ENCODE peak calls at places on chromosomes 3 and 15, in seven cellular contexts. One of them, this sample, is unnamed.

GRCh38 chr3:172546628-172547214 is 23.5 kb upstream of the TNFSF10 start:
- DNase-seq in aorta: no peak
- DNase-seq in kidney: no peak
- DNase-seq in OCI-LY7: no peak
- DNase-seq in Peyer's patch: no peak
- DNase-seq in ovary: no peak
- DNase-seq in lower lobe of right lung: no peak
- DNase-seq in this sample: no peak

GRCh38 chr3:24272408-24272807 is 222.2 kb downstream of the THRB start:
- DNase-seq in aorta: no peak
- DNase-seq in kidney: no peak
- DNase-seq in OCI-LY7: no peak
- DNase-seq in Peyer's patch: no peak
- DNase-seq in ovary: no peak
- DNase-seq in lower lobe of right lung: no peak
- DNase-seq in this sample: no peak

GRCh38 chr3:73141531-73141930 is 80.1 kb downstream of the EBLN2 start:
- DNase-seq in aorta: no peak
- DNase-seq in kidney: no peak
- DNase-seq in OCI-LY7: no peak
- DNase-seq in Peyer's patch: no peak
- DNase-seq in ovary: peak; percentile 57
- DNase-seq in lower lobe of right lung: no peak
- DNase-seq in this sample: peak; percentile 55

GRCh38 chr3:51271172-51271571 is 113.9 kb upstream of the MANF start:
- DNase-seq in aorta: no peak
- DNase-seq in kidney: no peak
- DNase-seq in OCI-LY7: no peak
- DNase-seq in Peyer's patch: no peak
- DNase-seq in ovary: no peak
- DNase-seq in lower lobe of right lung: no peak
- DNase-seq in this sample: no peak

GRCh38 chr15:87669846-87670245 is 586.7 kb downstream of the NTRK3 start:
- DNase-seq in aorta: no peak
- DNase-seq in kidney: no peak
- DNase-seq in OCI-LY7: no peak
- DNase-seq in Peyer's patch: no peak
- DNase-seq in ovary: no peak
- DNase-seq in lower lobe of right lung: no peak
- DNase-seq in this sample: no peak

GRCh38 chr3:87997298-87997697 is 61.5 kb downstream of the CGGBP1 start:
- DNase-seq in aorta: no peak
- DNase-seq in kidney: no peak
- DNase-seq in OCI-LY7: no peak
- DNase-seq in Peyer's patch: no peak
- DNase-seq in ovary: no peak
- DNase-seq in lower lobe of right lung: peak; percentile 48
- DNase-seq in this sample: no peak

GRCh38 chr3:4986175-4986610 is 7.0 kb downstream of the BHLHE40 start:
- DNase-seq in aorta: no peak
- DNase-seq in kidney: no peak
- DNase-seq in OCI-LY7: no peak
- DNase-seq in Peyer's patch: no peak
- DNase-seq in ovary: no peak
- DNase-seq in lower lobe of right lung: no peak
- DNase-seq in this sample: no peak

GRCh38 chr15:66760968-66761722 is 59.1 kb downstream of the SMAD6 start:
- DNase-seq in aorta: peak; percentile 60
- DNase-seq in kidney: peak; percentile 75
- DNase-seq in OCI-LY7: no peak
- DNase-seq in Peyer's patch: peak; percentile 54
- DNase-seq in ovary: peak; percentile 57
- DNase-seq in lower lobe of right lung: peak; percentile 57
- DNase-seq in this sample: no peak

GRCh38 chr3:27079427-27080105 is 289.6 kb downstream of the NEK10 start:
- DNase-seq in aorta: no peak
- DNase-seq in kidney: no peak
- DNase-seq in OCI-LY7: no peak
- DNase-seq in Peyer's patch: no peak
- DNase-seq in ovary: no peak
- DNase-seq in lower lobe of right lung: no peak
- DNase-seq in this sample: no peak

GRCh38 chr15:40931300-40932142 is 2.4 kb downstream of the DLL4 start:
- DNase-seq in aorta: no peak
- DNase-seq in kidney: peak; percentile 52
- DNase-seq in OCI-LY7: no peak
- DNase-seq in Peyer's patch: no peak
- DNase-seq in ovary: no peak
- DNase-seq in lower lobe of right lung: no peak
- DNase-seq in this sample: no peak

GRCh38 chr15:40932625-40933519 is 3.7 kb downstream of the DLL4 start:
- DNase-seq in aorta: no peak
- DNase-seq in kidney: no peak
- DNase-seq in OCI-LY7: no peak
- DNase-seq in Peyer's patch: no peak
- DNase-seq in ovary: no peak
- DNase-seq in lower lobe of right lung: no peak
- DNase-seq in this sample: no peak

GRCh38 chr15:40934457-40934856 is 5.3 kb downstream of the DLL4 start:
- DNase-seq in aorta: no peak
- DNase-seq in kidney: no peak
- DNase-seq in OCI-LY7: no peak
- DNase-seq in Peyer's patch: no peak
- DNase-seq in ovary: no peak
- DNase-seq in lower lobe of right lung: no peak
- DNase-seq in this sample: no peak

GRCh38 chr15:40932146-40932545 is 3.0 kb downstream of the DLL4 start:
- DNase-seq in aorta: no peak
- DNase-seq in kidney: no peak
- DNase-seq in OCI-LY7: peak; percentile 22
- DNase-seq in Peyer's patch: no peak
- DNase-seq in ovary: no peak
- DNase-seq in lower lobe of right lung: no peak
- DNase-seq in this sample: no peak

GRCh38 chr15:40933520-40933904 is 4.4 kb downstream of the DLL4 start:
- DNase-seq in aorta: no peak
- DNase-seq in kidney: no peak
- DNase-seq in OCI-LY7: no peak
- DNase-seq in Peyer's patch: no peak
- DNase-seq in ovary: no peak
- DNase-seq in lower lobe of right lung: no peak
- DNase-seq in this sample: no peak
- H3K27ac ChIP-seq in aorta: no peak overlapping the region
- H3K27ac ChIP-seq in kidney: no peak overlapping the region
- H3K27ac ChIP-seq in OCI-LY7: no peak overlapping the region
- H3K27ac ChIP-seq in Peyer's patch: peak overlapping the region; percentile 72
- H3K27ac ChIP-seq in ovary: no peak overlapping the region
- H3K27ac ChIP-seq in lower lobe of right lung: no peak overlapping the region
- H3K27ac ChIP-seq in this sample: no peak overlapping the region

DNA sequence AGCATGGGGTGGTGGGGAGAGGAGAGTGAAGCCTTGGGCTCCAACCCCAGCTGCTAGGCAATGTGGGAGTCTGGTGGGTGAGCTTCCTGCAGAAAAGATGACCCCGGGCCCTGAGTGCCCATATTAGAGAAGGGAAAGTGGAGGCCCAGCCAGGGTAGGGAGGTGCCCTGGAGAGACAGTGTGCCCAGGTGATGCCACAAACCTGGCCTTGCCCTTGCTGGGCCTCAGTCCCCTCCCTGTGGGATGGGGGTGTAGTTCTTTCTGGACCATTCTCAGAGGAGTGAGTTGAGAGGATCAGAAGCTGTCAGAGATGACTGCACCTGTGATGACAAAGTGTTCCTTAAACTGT is 51.5 kb upstream of the FGD5 start:
- DNase-seq in aorta: no peak
- DNase-seq in kidney: no peak
- DNase-seq in OCI-LY7: peak; percentile 16
- DNase-seq in Peyer's patch: no peak
- DNase-seq in ovary: no peak
- DNase-seq in lower lobe of right lung: no peak
- DNase-seq in this sample: no peak
- H3K27ac ChIP-seq in aorta: no peak overlapping the region
- H3K27ac ChIP-seq in kidney: no peak overlapping the region
- H3K27ac ChIP-seq in OCI-LY7: no peak overlapping the region
- H3K27ac ChIP-seq in Peyer's patch: no peak overlapping the region
- H3K27ac ChIP-seq in ovary: no peak overlapping the region
- H3K27ac ChIP-seq in lower lobe of right lung: no peak overlapping the region
- H3K27ac ChIP-seq in this sample: no peak overlapping the region

GRCh38 chr3:141860766-141861513 is 15.5 kb upstream of the ATP1B3 start:
- DNase-seq in aorta: no peak
- DNase-seq in kidney: no peak
- DNase-seq in OCI-LY7: no peak
- DNase-seq in Peyer's patch: no peak
- DNase-seq in ovary: no peak
- DNase-seq in lower lobe of right lung: no peak
- DNase-seq in this sample: no peak
- H3K27ac ChIP-seq in aorta: no peak overlapping the region
- H3K27ac ChIP-seq in kidney: no peak overlapping the region
- H3K27ac ChIP-seq in OCI-LY7: no peak overlapping the region
- H3K27ac ChIP-seq in Peyer's patch: no peak overlapping the region
- H3K27ac ChIP-seq in ovary: no peak overlapping the region
- H3K27ac ChIP-seq in lower lobe of right lung: no peak overlapping the region
- H3K27ac ChIP-seq in this sample: no peak overlapping the region

DNA sequence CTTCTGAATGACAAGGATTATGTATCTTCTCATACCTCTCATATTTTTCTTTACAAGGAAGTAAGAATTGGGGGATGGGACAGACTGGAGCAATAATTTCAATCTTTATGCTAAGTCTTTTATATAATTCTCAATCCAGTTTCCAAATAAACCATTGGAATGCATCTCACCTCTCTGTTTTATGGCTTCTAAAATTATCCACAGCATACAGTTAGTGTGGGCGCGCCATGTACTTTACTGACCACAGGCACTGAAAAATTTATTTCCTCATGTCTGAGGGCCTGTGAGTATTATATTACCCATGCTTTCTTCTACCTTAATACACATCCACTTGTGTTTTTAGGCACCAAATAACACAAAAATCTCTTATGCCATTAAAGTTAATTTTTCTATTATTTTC is 39.4 kb downstream of the SLITRK3 start:
- DNase-seq in aorta: no peak
- DNase-seq in kidney: no peak
- DNase-seq in OCI-LY7: no peak
- DNase-seq in Peyer's patch: no peak
- DNase-seq in ovary: no peak
- DNase-seq in lower lobe of right lung: no peak
- DNase-seq in this sample: no peak
- H3K27ac ChIP-seq in aorta: no peak overlapping the region
- H3K27ac ChIP-seq in kidney: no peak overlapping the region
- H3K27ac ChIP-seq in OCI-LY7: no peak overlapping the region
- H3K27ac ChIP-seq in Peyer's patch: no peak overlapping the region
- H3K27ac ChIP-seq in ovary: no peak overlapping the region
- H3K27ac ChIP-seq in lower lobe of right lung: no peak overlapping the region
- H3K27ac ChIP-seq in this sample: no peak overlapping the region

GRCh38 chr15:71093089-71094024 is 21.9 kb upstream of the THSD4 start:
- DNase-seq in aorta: no peak
- DNase-seq in kidney: no peak
- DNase-seq in OCI-LY7: no peak
- DNase-seq in Peyer's patch: peak; percentile 68
- DNase-seq in ovary: no peak
- DNase-seq in lower lobe of right lung: no peak
- DNase-seq in this sample: no peak
- H3K27ac ChIP-seq in aorta: no peak overlapping the region
- H3K27ac ChIP-seq in kidney: no peak overlapping the region
- H3K27ac ChIP-seq in OCI-LY7: no peak overlapping the region
- H3K27ac ChIP-seq in Peyer's patch: no peak overlapping the region
- H3K27ac ChIP-seq in ovary: no peak overlapping the region
- H3K27ac ChIP-seq in lower lobe of right lung: no peak overlapping the region
- H3K27ac ChIP-seq in this sample: no peak overlapping the region

GRCh38 chr15:36117394-36117793 is 462.0 kb upstream of the CDIN1 start:
- DNase-seq in aorta: no peak
- DNase-seq in kidney: no peak
- DNase-seq in OCI-LY7: no peak
- DNase-seq in Peyer's patch: no peak
- DNase-seq in ovary: no peak
- DNase-seq in lower lobe of right lung: no peak
- DNase-seq in this sample: no peak
- H3K27ac ChIP-seq in aorta: no peak overlapping the region
- H3K27ac ChIP-seq in kidney: no peak overlapping the region
- H3K27ac ChIP-seq in OCI-LY7: no peak overlapping the region
- H3K27ac ChIP-seq in Peyer's patch: no peak overlapping the region
- H3K27ac ChIP-seq in ovary: no peak overlapping the region
- H3K27ac ChIP-seq in lower lobe of right lung: no peak overlapping the region
- H3K27ac ChIP-seq in this sample: no peak overlapping the region

This sample was measured in testis.